ENCODE peak calls at places on chromosome 17, in six cellular contexts. P is AG09309, E is lower lobe of right lung, Z is PC-9, O is choroid plexus epithelial cell, F is colonic mucosa. V is an unnamed sample.

GRCh38 chr17:75241996-75242460 is 19.4 kb downstream of the GGA3 start:
- DNase-seq in Z (no peak), E (no peak), P (no peak), F (no peak), O (no peak), V (no peak)

GRCh38 chr17:39199986-39200879 is at the start of gene RPL19:
- DNase-seq in E (peak), P (peak), F (peak), Z (peak), O (peak), V (peak)

GRCh38 chr17:41996855-41997164 is 20.4 kb downstream of the DNAJC7 start:
- DNase-seq in E (no peak), P (no peak), F (no peak), Z (no peak), O (no peak), V (no peak)

GRCh38 chr17:73192894-73193701 is at the start of gene COG1:
- DNase-seq in Z (peak), E (peak), O (peak), P (peak), F (peak), V (no peak)

GRCh38 chr17:81102869-81103268 is 62.4 kb upstream of the PVALEF start:
- DNase-seq in Z (no peak), P (no peak), O (no peak), F (no peak), E (no peak), V (no peak)

GRCh38 chr17:82767041-82767754 is 15.3 kb downstream of the TBCD start:
- DNase-seq in P (no peak), O (peak), F (peak), E (peak), Z (no peak), V (no peak)

GRCh38 chr17:13575922-13576419 is 25.8 kb downstream of the HS3ST3A1 start:
- DNase-seq in Z (no peak), E (no peak), O (peak), P (no peak), F (no peak), V (no peak)

GRCh38 chr17:42414782-42415409 is 8.2 kb downstream of the CAVIN1 start:
- DNase-seq in P (no peak), O (no peak), F (no peak), Z (no peak), E (peak), V (no peak)

GRCh38 chr17:81717049-81717765 is 5.1 kb downstream of the SLC25A10 start:
- DNase-seq in P (no peak), Z (no peak), E (no peak), F (no peak), O (no peak), V (no peak)

GRCh38 chr17:79842136-79842655 is 3.0 kb upstream of the CBX4 start:
- DNase-seq in F (peak), O (no peak), Z (no peak), P (no peak), E (no peak), V (no peak)

GRCh38 chr17:44084131-44084538 is 13.6 kb downstream of the G6PC3 start:
- DNase-seq in F (peak), E (no peak), Z (no peak), P (no peak), O (no peak), V (no peak)

GRCh38 chr17:44913676-44914075 is 1.6 kb downstream of the GFAP start:
- DNase-seq in E (peak), O (no peak), F (no peak), P (no peak), Z (no peak), V (no peak)

GRCh38 chr17:76076765-76077581 is 2.0 kb upstream of the ZACN start:
- DNase-seq in P (no peak), F (no peak), Z (no peak), E (no peak), O (no peak), V (no peak)

GRCh38 chr17:49971199-49971847 is 2.3 kb downstream of the DLX4 start:
- DNase-seq in O (no peak), F (no peak), Z (no peak), E (no peak), P (no peak), V (no peak)

GRCh38 chr17:49972486-49973270 is 3.7 kb downstream of the DLX4 start:
- DNase-seq in F (no peak), O (no peak), Z (no peak), E (no peak), P (no peak), V (no peak)

GRCh38 chr17:49970498-49970897 is 1.5 kb downstream of the DLX4 start:
- DNase-seq in E (no peak), Z (no peak), O (no peak), P (no peak), F (no peak), V (no peak)

GRCh38 chr17:49973271-49973615 is 4.3 kb downstream of the DLX4 start:
- DNase-seq in O (no peak), Z (no peak), P (no peak), F (no peak), E (no peak), V (no peak)

DNA sequence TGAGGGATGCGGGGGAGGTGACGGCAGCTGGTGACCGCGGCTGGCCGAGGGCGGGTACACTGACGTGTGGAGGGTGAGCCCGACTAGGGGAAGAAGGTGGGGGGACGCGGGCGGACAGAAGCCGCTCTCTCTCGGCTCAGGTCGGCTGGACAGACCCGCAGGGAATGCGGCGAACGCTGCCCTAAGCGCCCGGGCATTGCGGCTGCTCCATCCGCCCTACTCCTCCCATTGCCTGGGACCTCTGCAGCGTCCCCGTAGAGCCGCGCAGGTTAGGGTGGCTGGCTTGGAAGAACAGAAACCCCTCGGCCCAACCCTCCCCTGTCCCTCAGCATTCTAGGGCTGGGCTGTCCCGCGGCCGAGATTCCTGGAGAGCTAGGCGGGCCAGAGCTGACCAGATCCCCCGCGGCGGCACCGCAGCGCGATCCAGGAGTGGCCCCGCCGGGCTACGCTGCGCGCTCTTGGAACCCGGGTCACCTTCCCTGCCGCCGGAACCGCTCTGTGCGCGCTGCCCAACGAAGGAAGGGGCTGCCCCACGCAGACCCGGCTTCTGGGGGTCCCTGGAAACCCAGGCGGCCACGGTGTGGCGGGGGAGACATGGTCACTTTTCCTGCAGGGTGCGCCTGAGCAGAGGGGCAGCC is 3.0 kb downstream of the DLX4 start:
- DNase-seq in O (no peak), E (peak), F (no peak), P (no peak), Z (no peak), V (no peak)
- H3K4me3 ChIP-seq in O (no peak), E (peak), F (no peak), P (no peak), Z (no peak), V (no peak)

GRCh38 chr17:68973098-68973929 is 18.1 kb upstream of the ABCA8 start:
- DNase-seq in P (no peak), F (no peak), O (peak), Z (no peak), E (no peak), V (no peak)
- H3K4me3 ChIP-seq in P (no peak), F (no peak), O (no peak), Z (no peak), E (no peak), V (no peak)

DNA sequence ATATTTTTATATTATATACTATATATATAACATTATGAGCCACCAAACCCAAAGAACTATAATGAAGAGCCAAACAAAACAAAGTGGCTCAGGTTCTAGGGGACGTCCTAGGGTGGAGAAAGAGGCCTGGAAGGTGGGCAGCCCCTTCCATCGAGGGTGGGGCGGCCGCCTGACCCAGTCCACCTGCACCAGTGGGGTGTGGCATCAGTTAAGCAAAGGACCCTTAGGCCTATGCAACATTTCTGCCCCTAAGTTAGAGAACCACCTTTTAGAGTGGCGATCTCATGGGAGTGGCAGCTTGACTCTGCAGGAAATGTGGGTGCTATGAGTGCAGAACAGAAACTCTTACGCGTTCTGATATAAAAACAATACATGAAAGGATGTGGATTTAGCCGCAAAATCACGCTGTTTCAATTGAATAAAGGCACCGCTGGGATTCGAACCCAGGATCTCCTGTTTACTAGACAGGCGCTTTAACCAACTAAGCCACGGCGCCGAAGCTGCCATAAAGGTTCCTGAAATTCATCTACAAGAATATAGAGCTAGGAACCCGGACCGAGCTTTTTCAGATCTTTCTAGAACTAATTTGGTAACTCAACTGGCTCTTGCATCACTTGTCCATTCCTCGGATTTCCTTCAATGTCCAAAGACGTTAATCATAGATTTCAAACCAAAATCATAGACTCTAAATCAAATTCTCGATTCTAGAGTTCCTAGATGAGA is 15.6 kb upstream of the AURKB start:
- DNase-seq in F (peak), P (no peak), Z (no peak), E (peak), O (peak), V (no peak)
- H3K4me3 ChIP-seq in F (peak), P (no peak), Z (no peak), E (peak), O (peak), V (peak)

GRCh38 chr17:27552467-27552779 is 78.6 kb upstream of the LGALS9 start:
- DNase-seq in F (no peak), E (no peak), Z (peak), O (peak), P (no peak), V (no peak)
- H3K4me3 ChIP-seq in F (no peak), E (no peak), Z (peak), O (no peak), P (no peak), V (no peak)

GRCh38 chr17:10730956-10731879 is 1.4 kb upstream of the TMEM220 start:
- DNase-seq in P (no peak), O (no peak), E (no peak), Z (no peak), F (peak), V (no peak)
- H3K4me3 ChIP-seq in P (no peak), O (no peak), E (no peak), Z (no peak), F (no peak), V (peak)

GRCh38 chr17:30482555-30482954 is 5.3 kb downstream of the GOSR1 start:
- DNase-seq in E (no peak), F (no peak), Z (no peak), P (no peak), O (no peak), V (no peak)
- H3K4me3 ChIP-seq in E (no peak), F (no peak), Z (no peak), P (no peak), O (no peak), V (no peak)

GRCh38 chr17:48546187-48546923 is 1.4 kb upstream of the HOXB2 start:
- DNase-seq in F (no peak), Z (no peak), O (no peak), P (no peak), E (no peak), V (no peak)
- H3K4me3 ChIP-seq in F (no peak), Z (no peak), O (no peak), P (no peak), E (peak), V (no peak)

DNA sequence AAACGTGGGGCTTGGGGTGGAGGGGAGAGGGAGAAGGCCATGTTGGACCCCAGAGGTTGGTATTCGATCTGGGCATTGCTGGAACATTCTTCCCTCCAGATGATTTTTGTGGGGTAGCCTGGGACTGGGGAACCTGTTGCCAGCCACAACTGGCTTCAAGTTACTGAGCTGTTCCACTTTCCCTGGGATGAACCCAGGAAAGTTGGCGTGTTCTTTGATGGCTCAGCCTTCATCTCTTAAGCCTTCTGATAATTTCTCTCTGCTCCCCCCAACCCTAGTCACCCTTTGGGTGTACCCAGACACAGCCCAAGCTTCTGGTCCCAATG is 2.1 kb downstream of the TBX21 start:
- DNase-seq in E (no peak), Z (no peak), F (no peak), P (no peak), O (no peak), V (no peak)
- H3K4me3 ChIP-seq in E (peak), Z (no peak), F (peak), P (no peak), O (no peak), V (no peak)